ENCODE peak calls at places on chromosomes 13 and 19, in four cellular contexts. E, O, Y and N are unnamed samples. For H3K4me1 and H3K9me3, the result is how much of the 10 kb centered on the place peaks cover.

GRCh38 chr19:34269968-34270621 is 15.7 kb downstream of the GARRE1 start:
- DNase-seq in E (peak), O (peak), Y (peak), N (peak)

GRCh38 chr13:99258946-99259345 is 767 bp upstream of the GPR18 start:
- DNase-seq in E (no peak), O (no peak), Y (no peak), N (no peak)

GRCh38 chr19:43420954-43421353 is 6.3 kb downstream of the TEX101 start:
- DNase-seq in E (no peak), O (no peak), Y (no peak), N (no peak)

GRCh38 chr19:58058428-58058827 is 654 bp upstream of the ZNF135 start:
- DNase-seq in E (no peak), O (no peak), Y (no peak), N (no peak)

GRCh38 chr19:18500376-18500775 is 21.5 kb downstream of the ELL start:
- DNase-seq in E (no peak), O (peak), Y (no peak), N (no peak)

GRCh38 chr13:29594710-29595379 is 643 bp downstream of the SLC7A1 start:
- DNase-seq in E (peak), O (peak), Y (peak), N (peak)

GRCh38 chr13:71304861-71305260 is 562.1 kb downstream of the DACH1 start:
- DNase-seq in E (no peak), O (no peak), Y (no peak), N (no peak)

GRCh38 chr19:3369337-3370213 is 3.2 kb downstream of the NFIC start:
- DNase-seq in E (peak), O (peak), Y (peak), N (no peak)

GRCh38 chr13:43054803-43055802 is 31.7 kb downstream of the DNAJC15 start:
- DNase-seq in E (no peak), O (no peak), Y (peak), N (no peak)

GRCh38 chr19:56837004-56837403 is 3.5 kb downstream of the PEG3 start:
- DNase-seq in E (no peak), O (no peak), Y (no peak), N (no peak)

GRCh38 chr19:17183858-17184271 is 31.3 kb upstream of the USE1 start:
- DNase-seq in E (no peak), O (no peak), Y (no peak), N (no peak)

GRCh38 chr13:43751624-43752023 is 35.1 kb downstream of the ENOX1 start:
- DNase-seq in E (no peak), O (no peak), Y (no peak), N (no peak)

GRCh38 chr19:12757544-12758274 is 6.1 kb downstream of the BEST2 start:
- DNase-seq in E (peak), O (peak), Y (peak), N (peak)

GRCh38 chr13:109509154-109509905 is 277.1 kb downstream of the IRS2 start:
- DNase-seq in E (no peak), O (no peak), Y (peak), N (no peak)

GRCh38 chr19:6211632-6212402 is 68.0 kb downstream of the MLLT1 start:
- DNase-seq in E (peak), O (no peak), Y (no peak), N (no peak)

GRCh38 chr13:50123862-50124535 is 108.8 kb downstream of the KCNRG start:
- DNase-seq in E (peak), O (no peak), Y (peak), N (peak)

GRCh38 chr19:6264077-6264445 is 15.7 kb downstream of the MLLT1 start:
- DNase-seq in E (no peak), O (no peak), Y (peak), N (no peak)

GRCh38 chr13:81760316-81760715 is 1419.4 kb upstream of the SPRY2 start:
- DNase-seq in E (no peak), O (no peak), Y (no peak), N (no peak)

GRCh38 chr13:23678768-23679167 is 108.6 kb downstream of the TNFRSF19 start:
- DNase-seq in E (no peak), O (no peak), Y (no peak), N (no peak)

GRCh38 chr13:23681253-23681652 is 111.0 kb downstream of the TNFRSF19 start:
- DNase-seq in E (no peak), O (no peak), Y (peak), N (no peak)

GRCh38 chr13:23683084-23683483 is 112.9 kb downstream of the TNFRSF19 start:
- DNase-seq in E (no peak), O (no peak), Y (no peak), N (no peak)

GRCh38 chr13:23680836-23681235 is 110.6 kb downstream of the TNFRSF19 start:
- DNase-seq in E (no peak), O (no peak), Y (no peak), N (no peak)

DNA sequence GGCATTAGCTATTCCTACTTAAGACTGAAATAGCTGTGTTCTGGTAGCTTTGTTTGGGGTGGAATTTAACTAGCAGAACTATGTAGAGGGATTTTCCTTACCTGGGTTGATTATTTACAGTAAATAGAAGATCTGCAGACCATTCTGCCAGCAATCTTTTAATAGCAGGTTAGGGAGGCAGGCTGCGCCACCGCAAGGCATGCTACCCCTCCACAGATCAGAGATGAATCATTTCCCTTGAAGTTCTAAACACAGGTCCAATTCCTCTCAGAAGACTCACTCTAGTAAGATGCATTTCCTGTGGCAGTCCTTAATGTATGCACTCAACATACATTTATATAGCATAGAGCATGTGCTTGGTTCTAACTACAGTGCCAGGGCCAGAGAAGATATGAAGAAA is 109.0 kb downstream of the TNFRSF19 start:
- DNase-seq in E (no peak), O (no peak), Y (peak), N (no peak)
- H3K27ac ChIP-seq in E (no peak), O (no peak), Y (peak), N (no peak)

GRCh38 chr13:95707035-95707434 is 30.1 kb downstream of the DNAJC3 start:
- DNase-seq in E (no peak), O (no peak), Y (no peak), N (no peak)
- H3K4me1 ChIP-seq in E (under half), O (under half), Y (under half), N (under half)

GRCh38 chr19:30671622-30672051 is 299.5 kb downstream of the ZNF536 start:
- DNase-seq in E (no peak), O (peak), Y (peak), N (no peak)
- H3K9me3 ChIP-seq in E (under half), O (under half), Y (under half), N (under half)

GRCh38 chr13:111117289-111117688 is 2.2 kb downstream of the ARHGEF7 start:
- DNase-seq in E (no peak), O (no peak), Y (peak), N (no peak)

GRCh38 chr13:111115051-111115840 is at the start of gene ARHGEF7:
- DNase-seq in E (no peak), O (no peak), Y (no peak), N (no peak)

GRCh38 chr13:111116830-111117229 is 1.7 kb downstream of the ARHGEF7 start:
- DNase-seq in E (no peak), O (no peak), Y (peak), N (no peak)

GRCh38 chr13:111114362-111115050 is 604 bp upstream of the ARHGEF7 start:
- DNase-seq in E (no peak), O (peak), Y (peak), N (peak)

DNA sequence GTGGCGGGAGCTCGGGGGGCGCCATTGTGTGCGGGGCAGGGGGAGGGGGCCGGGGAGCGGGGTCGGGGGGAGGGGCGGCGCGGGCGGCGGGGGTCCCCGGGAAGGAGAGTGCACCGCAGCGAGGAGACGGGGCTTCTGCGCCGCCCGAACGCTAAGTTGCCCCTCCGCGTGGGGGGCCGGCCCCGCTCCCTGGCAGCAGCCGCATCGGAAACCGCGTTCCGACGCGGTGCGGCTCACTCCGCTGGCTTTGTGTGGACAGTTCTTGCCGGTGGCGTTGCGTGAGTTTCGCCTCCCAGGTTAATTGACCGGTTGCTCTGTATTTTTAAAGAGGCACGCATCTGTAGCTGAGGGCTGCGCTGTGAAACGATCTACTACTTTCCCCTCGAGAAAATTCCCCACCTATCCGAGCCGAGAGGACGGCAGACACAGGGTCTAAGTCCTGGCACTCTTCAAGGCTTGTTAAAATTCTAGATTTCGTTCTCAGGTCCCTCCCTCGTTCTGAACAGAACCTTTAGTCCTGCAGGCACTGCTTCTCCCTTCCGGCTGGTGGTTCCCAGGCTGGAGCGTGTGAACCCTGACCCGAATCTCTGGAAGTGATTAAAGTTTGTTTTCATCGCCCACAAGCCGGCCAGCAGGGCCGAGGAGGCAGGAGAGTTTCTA is 861 bp downstream of the ARHGEF7 start:
- DNase-seq in E (no peak), O (peak), Y (peak), N (no peak)
- H3K27ac ChIP-seq in E (peak), O (peak), Y (peak), N (peak)